ENCODE peak calls at places on chromosomes 11 and 22, in four cellular contexts. N, X, Z and T are unnamed samples.

GRCh38 chr11:13786688-13787087 is 118.2 kb downstream of the FAR1 start:
- DNase-seq in N (no peak), Z (no peak), X (no peak), T (no peak)

GRCh38 chr11:61575886-61576516 is 4.9 kb downstream of the SYT7 start:
- DNase-seq in Z (no peak), X (no peak), N (no peak), T (no peak)

GRCh38 chr11:115920841-115921480 is 416.7 kb upstream of the CADM1 start:
- DNase-seq in Z (no peak), X (no peak), N (peak; percentile 24), T (no peak)

GRCh38 chr11:96006016-96006415 is 82.1 kb upstream of the MTMR2 start:
- DNase-seq in Z (no peak), X (no peak), N (no peak), T (no peak)

GRCh38 chr11:16779436-16779835 is 41.0 kb downstream of the C11orf58 start:
- DNase-seq in Z (no peak), X (no peak), N (no peak), T (no peak)

GRCh38 chr11:111770581-111771134 is 4.5 kb upstream of the PPP2R1B start:
- DNase-seq in X (no peak), Z (no peak), N (no peak), T (no peak)

GRCh38 chr11:61119571-61119970 is 17.3 kb downstream of the CD5 start:
- DNase-seq in Z (no peak), N (no peak), X (no peak), T (no peak)

GRCh38 chr11:134267966-134268365 is 8.2 kb upstream of the GLB1L3 start:
- DNase-seq in X (no peak), N (no peak), Z (no peak), T (no peak)

GRCh38 chr11:96464695-96465307 is 75.0 kb downstream of the JRKL start:
- DNase-seq in Z (peak; percentile 36), X (no peak), N (peak; percentile 87), T (peak; percentile 32)

GRCh38 chr11:43691332-43691731 is 10.8 kb downstream of the HSD17B12 start:
- DNase-seq in X (no peak), N (no peak), Z (no peak), T (no peak)

GRCh38 chr11:3056296-3057068 is 741 bp downstream of the CARS1 start:
- DNase-seq in N (peak; percentile 29), Z (no peak), X (no peak), T (peak; percentile 36)

GRCh38 chr22:40592352-40593113 is 44.0 kb downstream of the MRTFA start:
- DNase-seq in Z (no peak), X (no peak), N (no peak), T (no peak)

GRCh38 chr11:113401718-113402117 is 14.1 kb downstream of the ANKK1 start:
- DNase-seq in Z (no peak), N (no peak), X (no peak), T (no peak)

GRCh38 chr11:44638032-44638431 is 72.6 kb downstream of the CD82 start:
- DNase-seq in N (no peak), X (no peak), Z (no peak), T (no peak)

GRCh38 chr11:64321533-64321932 is 3.6 kb downstream of the PRDX5 start:
- DNase-seq in Z (no peak), X (no peak), N (no peak), T (no peak)

GRCh38 chr22:24338701-24339451 is 68.2 kb downstream of the SPECC1L start:
- DNase-seq in N (peak; percentile 30), X (no peak), Z (no peak), T (no peak)

GRCh38 chr11:72591785-72592490 is 82.3 kb downstream of the PDE2A start:
- DNase-seq in X (no peak), N (no peak), Z (no peak), T (no peak)

GRCh38 chr11:64742940-64743590 is 877 bp downstream of the RASGRP2 start:
- DNase-seq in Z (no peak), N (peak; percentile 70), X (peak; percentile 59), T (peak; percentile 75)

GRCh38 chr22:46003271-46004091 is 26.5 kb upstream of the WNT7B start:
- DNase-seq in X (no peak), Z (no peak), N (no peak), T (no peak)

GRCh38 chr11:27857014-27857413 is 156.8 kb upstream of the BDNF start:
- DNase-seq in X (no peak), Z (no peak), N (no peak), T (no peak)

GRCh38 chr11:108620958-108621772 is 27.6 kb upstream of the EXPH5 start:
- DNase-seq in Z (no peak), X (no peak), N (no peak), T (no peak)

DNA sequence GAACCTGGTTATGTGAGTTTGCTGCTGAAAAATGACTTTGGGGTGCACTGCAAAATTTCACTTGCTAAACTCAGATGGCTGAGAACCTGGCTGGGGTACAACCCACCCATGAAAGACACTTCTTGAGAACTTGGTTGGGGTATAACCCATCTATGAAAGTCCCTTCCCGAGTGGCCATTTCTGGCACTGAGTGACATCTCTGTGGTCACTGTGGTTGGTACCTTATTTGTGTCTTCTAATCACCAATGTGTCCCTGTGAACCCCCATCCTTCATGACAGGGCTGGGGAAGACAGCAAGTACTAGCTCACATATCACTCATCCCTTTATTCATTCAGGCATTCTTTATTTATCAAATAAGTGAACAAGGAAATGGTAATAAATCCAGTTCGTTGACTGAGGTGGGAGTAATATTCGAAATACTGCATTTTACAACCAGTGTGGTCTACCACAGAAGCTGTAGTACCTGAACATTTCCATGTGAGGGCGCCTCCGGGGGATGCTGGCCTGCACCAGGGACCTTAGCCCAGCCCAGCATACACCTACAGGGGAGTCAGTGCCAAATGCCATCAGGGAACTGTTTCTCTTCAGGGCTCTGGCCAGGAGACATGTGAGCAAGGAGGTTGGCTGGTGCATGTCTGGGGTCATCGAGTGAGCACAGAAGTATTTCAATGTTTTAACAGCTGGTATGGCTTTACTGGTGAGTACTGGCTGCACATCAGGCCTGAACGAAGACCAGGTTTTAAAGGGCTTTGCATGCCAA is 122.1 kb downstream of the CSNK2A3 start:
- DNase-seq in Z (no peak), N (peak; percentile 65), X (no peak), T (peak; percentile 41)
- TF ChIP-seq CTCF in Z (peak; percentile 37), N (peak; percentile 74), X (peak; percentile 39), T (peak; percentile 46)

DNA sequence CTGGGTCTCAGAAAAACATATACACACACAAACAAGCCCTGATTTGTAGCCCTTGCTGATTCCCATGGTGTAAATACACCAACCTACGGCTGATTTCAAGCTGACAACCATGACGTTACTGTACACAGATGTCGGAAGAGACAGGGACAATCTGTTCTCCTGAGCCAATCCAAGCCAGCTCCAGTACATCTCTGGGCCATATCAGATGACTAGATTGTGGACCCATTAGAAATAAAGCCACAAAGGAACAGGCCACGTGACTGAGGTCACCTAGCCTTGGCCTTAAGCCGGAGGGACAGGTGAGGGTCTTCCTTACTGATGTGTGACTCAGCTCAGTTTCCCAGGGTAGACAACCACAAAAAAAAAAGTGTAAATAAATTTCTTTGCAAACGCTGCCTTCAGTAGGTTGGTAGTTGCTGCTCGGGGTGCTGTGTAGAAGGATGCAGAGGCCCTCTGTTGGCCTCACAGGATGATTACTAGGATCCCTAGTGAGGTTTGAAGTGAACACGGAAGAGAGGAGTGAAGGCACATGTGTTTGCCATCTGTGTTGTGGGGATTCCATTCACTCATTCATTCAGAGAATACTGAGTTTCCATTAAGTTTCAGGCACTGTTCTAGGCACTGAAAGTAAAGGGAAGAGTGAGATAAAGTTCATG is 99.0 kb upstream of the LARGE1 start:
- DNase-seq in X (no peak), N (no peak), Z (no peak), T (no peak)
- TF ChIP-seq CTCF in X (no peak), N (no peak), Z (no peak), T (no peak)

GRCh38 chr11:74877132-74877531 is 71.8 kb downstream of the XRRA1 start:
- DNase-seq in N (no peak), Z (no peak), X (no peak), T (no peak)
- TF ChIP-seq CTCF in N (peak; percentile 53), Z (peak; percentile 57), X (peak; percentile 70), T (peak; percentile 43)

GRCh38 chr11:12673924-12674570 is at the start of gene TEAD1:
- DNase-seq in Z (peak; percentile 93), N (peak; percentile 98), X (peak; percentile 99), T (peak; percentile 100)

GRCh38 chr11:12673601-12673923 is 659 bp upstream of the TEAD1 start:
- DNase-seq in X (no peak), Z (no peak), N (no peak), T (no peak)

GRCh38 chr11:12675951-12676711 is 1.9 kb downstream of the TEAD1 start:
- DNase-seq in X (no peak), Z (no peak), N (peak; percentile 54), T (peak; percentile 36)

GRCh38 chr11:12674571-12674935 is 332 bp downstream of the TEAD1 start:
- DNase-seq in N (no peak), X (no peak), Z (no peak), T (no peak)

GRCh38 chr11:12674936-12675696 is 895 bp downstream of the TEAD1 start:
- DNase-seq in Z (no peak), N (peak; percentile 63), X (no peak), T (peak; percentile 52)
- TF ChIP-seq CTCF in Z (no peak), N (no peak), X (no peak), T (no peak)

GRCh38 chr11:105609832-105610781 is at the start of gene GRIA4:
- DNase-seq in Z (peak; percentile 16), X (peak; percentile 40), N (peak; percentile 76), T (peak; percentile 74)
- TF ChIP-seq CTCF in Z (peak; percentile 1), X (no peak), N (peak; percentile 4), T (no peak)

GRCh38 chr11:76678316-76678715 is 7.8 kb upstream of the LRRC32 start:
- DNase-seq in N (no peak), Z (no peak), X (no peak), T (no peak)

GRCh38 chr11:76683496-76684095 is 13.0 kb upstream of the LRRC32 start:
- DNase-seq in N (no peak), Z (no peak), X (no peak), T (no peak)

GRCh38 chr11:76682681-76683080 is 12.1 kb upstream of the LRRC32 start:
- DNase-seq in N (no peak), X (no peak), Z (no peak), T (no peak)

GRCh38 chr11:76677010-76677771 is 6.6 kb upstream of the LRRC32 start:
- DNase-seq in N (no peak), X (no peak), Z (no peak), T (no peak)

DNA sequence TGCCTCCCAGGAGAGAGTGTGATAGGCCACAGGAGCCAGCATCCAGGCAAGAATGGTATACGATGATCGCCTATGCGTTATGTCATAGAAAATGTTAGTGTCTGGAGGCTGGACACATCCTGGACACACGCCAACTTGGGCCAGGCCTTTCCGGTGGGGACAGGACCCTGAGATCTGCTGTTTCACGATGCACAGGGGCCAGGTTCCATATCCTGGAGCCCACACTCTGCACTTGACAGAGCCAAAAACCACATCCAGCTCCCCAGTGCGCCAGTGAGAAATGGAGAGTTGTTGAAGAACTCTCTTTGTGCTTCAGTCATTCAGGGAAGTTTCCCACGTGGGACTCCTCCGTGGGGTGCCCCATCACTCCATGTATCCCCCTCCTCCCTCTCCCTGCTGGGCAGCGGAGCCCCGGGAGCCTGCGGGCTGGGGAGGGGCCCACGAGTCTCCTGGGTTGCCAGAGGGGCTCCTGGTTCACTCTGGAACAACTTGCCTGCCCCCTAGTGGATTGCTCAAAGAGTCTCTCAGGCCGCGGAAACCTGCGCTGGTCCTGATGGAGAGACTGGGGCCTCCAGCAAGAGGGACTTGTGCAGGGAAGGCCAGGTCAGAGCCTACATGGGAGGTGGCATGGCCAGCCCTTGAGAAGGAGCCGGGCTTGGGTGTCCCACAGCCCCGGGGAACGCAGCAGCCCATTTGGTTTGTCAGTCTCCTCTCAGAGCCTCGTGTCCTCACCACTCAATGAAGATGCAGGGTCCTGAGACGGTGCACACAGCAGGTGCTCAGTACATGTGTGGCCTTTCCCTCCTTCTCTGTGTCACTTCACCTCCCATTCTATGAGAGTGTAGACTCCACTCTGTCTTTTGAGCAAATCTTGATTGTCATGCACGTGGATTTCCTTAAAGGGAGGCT is 10.2 kb upstream of the LRRC32 start:
- DNase-seq in N (peak; percentile 92), X (peak; percentile 88), Z (no peak), T (peak; percentile 84)
- TF ChIP-seq CTCF in N (peak; percentile 88), X (peak; percentile 88), Z (peak; percentile 86), T (peak; percentile 83)